ENCODE peak calls at places on chromosomes 11 and 22, in four cellular contexts. T, F, L and D are unnamed samples.

GRCh38 chr22:19942071-19942885 is 660 bp upstream of the TXNRD2 start:
- DNase-seq in T (peak), F (no peak), L (no peak), D (no peak)

GRCh38 chr11:9187616-9188015 is 77.5 kb downstream of the DENND5A start:
- DNase-seq in T (no peak), F (no peak), L (no peak), D (no peak)

GRCh38 chr11:45802531-45803317 is 2.2 kb upstream of the SLC35C1 start:
- DNase-seq in T (peak), F (no peak), L (no peak), D (no peak)

GRCh38 chr11:22753401-22753800 is 76.2 kb downstream of the SVIP start:
- DNase-seq in T (no peak), F (no peak), L (no peak), D (no peak)

GRCh38 chr22:20031732-20032406 is 11.0 kb downstream of the TANGO2 start:
- DNase-seq in T (peak), F (no peak), L (no peak), D (no peak)

GRCh38 chr11:16779436-16779835 is 41.0 kb downstream of the C11orf58 start:
- DNase-seq in T (no peak), F (no peak), L (peak), D (peak)

GRCh38 chr11:59787816-59788215 is 22.8 kb downstream of the MRPL16 start:
- DNase-seq in T (no peak), F (no peak), L (no peak), D (no peak)

GRCh38 chr11:106475181-106475580 is 397.7 kb downstream of the AASDHPPT start:
- DNase-seq in T (no peak), F (no peak), L (no peak), D (no peak)

GRCh38 chr11:334264-335033 is 13.8 kb upstream of the IFITM3 start:
- DNase-seq in T (peak), F (peak), L (no peak), D (no peak)

GRCh38 chr22:24975125-24975640 is 22.7 kb downstream of the KIAA1671 start:
- DNase-seq in T (no peak), F (no peak), L (no peak), D (no peak)

GRCh38 chr11:96393753-96394348 is 4.0 kb downstream of the JRKL start:
- DNase-seq in T (no peak), F (no peak), L (peak), D (no peak)

GRCh38 chr22:50056214-50056972 is 1.7 kb downstream of the TTLL8 start:
- DNase-seq in T (no peak), F (no peak), L (no peak), D (no peak)

GRCh38 chr11:122186439-122187080 is 70.5 kb upstream of the BLID start:
- DNase-seq in T (no peak), F (no peak), L (peak), D (no peak)

GRCh38 chr22:23182289-23183106 is 2.2 kb downstream of the BCR start:
- DNase-seq in T (no peak), F (no peak), L (no peak), D (no peak)

GRCh38 chr11:119897576-119897975 is 168.6 kb upstream of the NECTIN1 start:
- DNase-seq in T (no peak), F (no peak), L (no peak), D (no peak)

GRCh38 chr11:45577755-45578154 is 87.7 kb downstream of the CHST1 start:
- DNase-seq in T (no peak), F (no peak), L (no peak), D (no peak)

GRCh38 chr22:22099833-22100812 is 117.5 kb upstream of the TOP3B start:
- DNase-seq in T (no peak), F (no peak), L (peak), D (no peak)

GRCh38 chr11:102983491-102983890 is 28.0 kb upstream of the MMP13 start:
- DNase-seq in T (no peak), F (no peak), L (no peak), D (no peak)

GRCh38 chr22:49747705-49748104 is 80.0 kb downstream of the BRD1 start:
- DNase-seq in T (no peak), F (no peak), L (no peak), D (no peak)

GRCh38 chr22:30572840-30573593 is 1.4 kb downstream of the GAL3ST1 start:
- DNase-seq in T (no peak), F (no peak), L (no peak), D (no peak)

GRCh38 chr11:25048632-25049031 is 551.8 kb downstream of the LUZP2 start:
- DNase-seq in T (no peak), F (no peak), L (no peak), D (no peak)

GRCh38 chr11:62399868-62400245 is 19.0 kb upstream of the SCGB1A1 start:
- DNase-seq in T (no peak), F (no peak), L (no peak), D (no peak)

GRCh38 chr11:102399189-102399588 is 52.2 kb downstream of the BIRC2 start:
- DNase-seq in T (no peak), F (no peak), L (no peak), D (no peak)

GRCh38 chr11:119680899-119681370 is 48.1 kb downstream of the NECTIN1 start:
- DNase-seq in T (no peak), F (no peak), L (no peak), D (peak)

GRCh38 chr11:112885744-112886706 is 75.2 kb upstream of the NCAM1 start:
- DNase-seq in T (no peak), F (no peak), L (no peak), D (no peak)

GRCh38 chr11:103541186-103541795 is 432.1 kb downstream of the DYNC2H1 start:
- DNase-seq in T (no peak), F (no peak), L (no peak), D (no peak)

GRCh38 chr11:13465909-13466371 is 2.9 kb upstream of the BTBD10 start:
- DNase-seq in T (no peak), F (no peak), L (peak), D (no peak)

GRCh38 chr22:20136603-20136873 is 4.9 kb downstream of the ZDHHC8 start:
- DNase-seq in T (no peak), F (no peak), L (no peak), D (no peak)

GRCh38 chr11:111674941-111675340 is 72.7 kb downstream of the SIK2 start:
- DNase-seq in T (no peak), F (no peak), L (no peak), D (no peak)

GRCh38 chr11:2674681-2675131 is 25.1 kb downstream of the KCNQ1OT1 start:
- DNase-seq in T (peak), F (no peak), L (no peak), D (no peak)

GRCh38 chr11:123434262-123434661 is 4.2 kb downstream of the GRAMD1B start:
- DNase-seq in T (no peak), F (no peak), L (peak), D (no peak)

DNA sequence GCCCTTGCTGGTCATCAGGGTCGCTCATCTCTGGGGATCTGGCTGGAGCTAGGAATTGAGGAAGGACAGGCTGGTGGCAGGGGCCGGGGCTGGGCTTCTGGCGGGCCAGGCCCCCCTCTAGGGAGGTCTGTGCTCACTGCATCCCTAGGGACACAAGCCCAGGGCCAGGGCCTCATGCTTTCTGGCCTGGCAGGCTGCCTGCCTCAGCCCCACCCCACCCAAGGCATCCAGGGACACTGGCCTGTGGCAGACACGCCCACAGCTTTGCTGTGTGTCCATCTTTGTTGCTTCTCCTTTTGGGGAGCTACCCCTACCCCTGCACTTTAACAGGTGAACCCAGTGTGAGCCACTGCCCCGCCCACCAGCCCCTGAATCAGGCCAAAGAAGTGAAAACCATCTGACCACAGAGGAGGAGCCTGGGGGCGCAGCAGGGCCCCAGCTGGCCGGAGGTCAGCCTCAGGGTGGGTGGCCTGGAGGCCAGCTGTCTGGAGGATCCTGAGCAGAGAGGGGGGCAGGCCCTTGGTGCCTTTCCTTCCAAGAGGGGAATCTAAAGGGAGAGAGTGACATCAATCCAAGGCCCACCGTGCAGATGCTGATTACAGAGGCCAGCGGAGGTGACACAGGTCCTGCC is 26.8 kb upstream of the CELSR1 start:
- DNase-seq in T (peak), F (no peak), L (no peak), D (no peak)
- H3K27ac ChIP-seq in T (no peak), F (no peak), L (peak), D (no peak)

GRCh38 chr11:31802609-31802989 is 8.5 kb downstream of the PAX6 start:
- DNase-seq in T (no peak), F (peak), L (no peak), D (peak)
- H3K4me3 ChIP-seq in T (no peak), F (no peak), L (no peak), D (no peak)

GRCh38 chr22:42269407-42270177 is 861 bp downstream of the TCF20 start:
- DNase-seq in T (peak), F (peak), L (peak), D (peak)
- TF ChIP-seq POLR2AphosphoS5 in T (no peak), F (peak), L (peak), D (peak)

GRCh38 chr22:37607010-37607911 is 1.4 kb upstream of the GGA1 start:
- DNase-seq in T (peak), F (peak), L (peak), D (peak)
- H3K27ac ChIP-seq in T (peak), F (peak), L (peak), D (peak)

GRCh38 chr11:69284081-69284511 is 9.9 kb upstream of the MYEOV start:
- DNase-seq in T (no peak), F (no peak), L (no peak), D (no peak)

GRCh38 chr11:69280451-69280850 is 13.5 kb upstream of the MYEOV start:
- DNase-seq in T (no peak), F (no peak), L (no peak), D (no peak)

GRCh38 chr11:69278091-69278867 is 15.7 kb upstream of the MYEOV start:
- DNase-seq in T (no peak), F (no peak), L (no peak), D (peak)

GRCh38 chr11:69283446-69283845 is 10.5 kb upstream of the MYEOV start:
- DNase-seq in T (no peak), F (no peak), L (no peak), D (no peak)

DNA sequence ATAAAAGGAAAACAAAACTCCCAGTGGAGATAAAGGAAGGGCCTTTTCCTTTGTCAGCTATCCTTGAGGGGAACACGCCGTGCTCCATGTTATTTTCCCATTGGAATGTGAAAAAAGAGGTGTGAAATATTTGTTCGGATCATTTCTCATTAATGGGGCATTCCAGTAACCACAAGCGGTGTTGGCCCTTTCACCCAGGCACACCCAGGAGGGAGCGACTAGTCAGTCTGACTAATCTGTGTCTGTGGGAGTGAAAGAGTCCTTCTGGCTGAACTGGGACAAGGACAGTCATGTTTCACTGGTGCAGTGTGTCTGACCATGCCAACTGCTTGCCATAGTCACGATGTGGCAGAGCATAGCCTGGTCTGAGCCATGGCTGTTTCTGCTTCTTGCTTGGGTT is 13.0 kb upstream of the MYEOV start:
- DNase-seq in T (no peak), F (no peak), L (peak), D (no peak)
- H3K4me3 ChIP-seq in T (no peak), F (no peak), L (no peak), D (no peak)

DNA sequence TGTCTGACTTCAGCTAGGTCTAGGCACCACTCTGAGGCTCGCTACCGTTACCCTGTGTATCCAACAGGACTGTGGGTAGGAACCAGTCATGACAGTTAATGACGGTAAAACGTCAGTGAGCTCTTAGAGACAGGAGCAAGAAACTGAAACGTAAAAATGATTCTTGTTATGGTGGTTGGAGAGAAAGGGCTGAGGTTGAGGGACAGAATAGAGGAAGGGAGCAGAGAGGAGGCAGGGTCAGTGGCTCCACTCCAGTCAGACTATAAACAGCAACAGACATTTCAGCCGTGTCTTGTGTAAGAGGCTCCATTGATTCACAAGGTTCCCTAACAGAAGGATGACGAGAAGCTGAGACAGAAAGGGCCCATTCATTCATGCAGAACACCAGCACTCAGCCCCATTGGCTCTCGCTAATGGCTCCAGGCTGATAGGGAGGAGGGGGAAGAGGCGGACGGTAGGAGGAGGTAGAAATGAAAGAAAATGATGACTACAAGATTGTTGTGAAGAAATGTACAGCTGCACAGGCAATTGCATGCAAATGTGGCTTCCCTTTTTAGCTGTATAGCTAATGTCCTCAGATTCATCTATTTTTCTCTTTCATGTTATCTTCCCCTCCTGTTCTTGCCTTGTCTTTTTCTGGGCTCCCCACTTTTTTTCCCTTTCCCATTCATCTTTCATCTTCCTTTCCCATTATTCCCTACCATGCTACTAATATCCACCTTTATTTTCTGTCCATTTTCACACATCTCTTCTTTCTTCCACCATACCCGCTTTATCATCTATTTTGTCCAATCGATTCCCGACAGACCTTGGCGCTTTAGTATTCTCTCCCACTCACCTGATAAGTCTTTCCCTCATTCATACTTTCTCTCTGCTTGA is 34.3 kb downstream of the ETS1 start:
- DNase-seq in T (no peak), F (no peak), L (no peak), D (no peak)
- TF ChIP-seq POLR2AphosphoS5 in T (peak), F (no peak), L (no peak), D (no peak)

DNA sequence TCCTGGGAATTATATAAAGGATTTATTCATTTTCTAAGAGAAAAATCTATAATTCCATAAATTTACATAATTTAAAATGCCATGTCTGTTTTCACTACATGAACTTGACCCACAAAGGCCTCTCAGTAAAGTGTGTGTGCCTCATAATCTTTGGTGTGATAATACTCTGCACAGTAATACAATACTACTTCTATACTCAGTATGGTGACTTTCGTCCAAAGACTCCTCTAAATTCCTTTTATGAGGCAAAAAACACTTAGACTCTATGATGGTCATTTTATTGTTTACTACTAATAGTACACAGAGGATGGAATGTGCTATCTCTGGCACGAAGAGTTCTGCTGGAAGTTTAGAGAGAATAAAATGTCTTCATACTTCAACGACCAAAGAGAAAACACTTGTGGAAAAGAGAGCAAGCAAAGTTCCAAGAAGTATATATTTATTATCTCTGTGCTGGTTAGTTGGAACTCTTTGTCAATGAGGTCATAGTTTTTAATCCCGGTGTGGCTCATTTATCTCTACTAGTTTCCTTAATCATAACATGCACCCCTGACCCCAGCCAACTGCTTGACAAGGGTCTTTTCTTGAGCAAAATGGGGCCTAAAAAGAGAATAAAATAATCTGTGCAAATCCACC is 7.4 kb upstream of the CSTF3 start:
- DNase-seq in T (no peak), F (no peak), L (no peak), D (no peak)
- H3K27ac ChIP-seq in T (peak), F (no peak), L (no peak), D (no peak)